ENCODE peak calls at places on chromosomes 13 and 19, in five cellular contexts. One of them, this sample, is unnamed.

GRCh38 chr13:45511310-45512147 is 46.8 kb downstream of the COG3 start:
- DNase-seq in ascending aorta: no peak
- DNase-seq in left ventricle myocardium inferior: no peak
- DNase-seq in tibial artery: no peak
- DNase-seq in activated CD8-positive, alpha-beta T cell treated with anti-CD3 and anti-CD28 coated beads for 36 hours: peak
- DNase-seq in this sample: peak

GRCh38 chr13:25874907-25875306 is 176.9 kb downstream of the SHISA2 start:
- DNase-seq in tibial artery: no peak
- DNase-seq in left ventricle myocardium inferior: no peak
- DNase-seq in activated CD8-positive, alpha-beta T cell treated with anti-CD3 and anti-CD28 coated beads for 36 hours: peak
- DNase-seq in ascending aorta: no peak
- DNase-seq in this sample: no peak

GRCh38 chr13:113533441-113533840 is 42.9 kb upstream of the DCUN1D2 start:
- DNase-seq in ascending aorta: no peak
- DNase-seq in tibial artery: peak
- DNase-seq in left ventricle myocardium inferior: no peak
- DNase-seq in activated CD8-positive, alpha-beta T cell treated with anti-CD3 and anti-CD28 coated beads for 36 hours: no peak
- DNase-seq in this sample: no peak

GRCh38 chr19:14732510-14732909 is 42.7 kb downstream of the ZNF333 start:
- DNase-seq in left ventricle myocardium inferior: no peak
- DNase-seq in tibial artery: no peak
- DNase-seq in activated CD8-positive, alpha-beta T cell treated with anti-CD3 and anti-CD28 coated beads for 36 hours: no peak
- DNase-seq in ascending aorta: no peak
- DNase-seq in this sample: no peak

GRCh38 chr13:45492538-45492937 is 27.8 kb downstream of the COG3 start:
- DNase-seq in ascending aorta: no peak
- DNase-seq in left ventricle myocardium inferior: no peak
- DNase-seq in activated CD8-positive, alpha-beta T cell treated with anti-CD3 and anti-CD28 coated beads for 36 hours: no peak
- DNase-seq in tibial artery: no peak
- DNase-seq in this sample: no peak

GRCh38 chr13:80249906-80250513 is 90.9 kb downstream of the SPRY2 start:
- DNase-seq in ascending aorta: no peak
- DNase-seq in activated CD8-positive, alpha-beta T cell treated with anti-CD3 and anti-CD28 coated beads for 36 hours: no peak
- DNase-seq in tibial artery: no peak
- DNase-seq in left ventricle myocardium inferior: no peak
- DNase-seq in this sample: no peak

GRCh38 chr13:99384468-99384867 is 77.3 kb upstream of the GPR183 start:
- DNase-seq in tibial artery: no peak
- DNase-seq in activated CD8-positive, alpha-beta T cell treated with anti-CD3 and anti-CD28 coated beads for 36 hours: peak
- DNase-seq in ascending aorta: peak
- DNase-seq in left ventricle myocardium inferior: no peak
- DNase-seq in this sample: no peak

GRCh38 chr13:30806784-30807183 is 71.4 kb downstream of the ALOX5AP start:
- DNase-seq in left ventricle myocardium inferior: no peak
- DNase-seq in tibial artery: no peak
- DNase-seq in activated CD8-positive, alpha-beta T cell treated with anti-CD3 and anti-CD28 coated beads for 36 hours: no peak
- DNase-seq in ascending aorta: no peak
- DNase-seq in this sample: no peak

GRCh38 chr13:95530178-95530577 is 22.3 kb upstream of the CLDN10 start:
- DNase-seq in left ventricle myocardium inferior: no peak
- DNase-seq in ascending aorta: no peak
- DNase-seq in activated CD8-positive, alpha-beta T cell treated with anti-CD3 and anti-CD28 coated beads for 36 hours: no peak
- DNase-seq in tibial artery: no peak
- DNase-seq in this sample: no peak

GRCh38 chr19:51059715-51060114 is 5.2 kb downstream of the KLK13 start:
- DNase-seq in ascending aorta: no peak
- DNase-seq in tibial artery: no peak
- DNase-seq in left ventricle myocardium inferior: no peak
- DNase-seq in activated CD8-positive, alpha-beta T cell treated with anti-CD3 and anti-CD28 coated beads for 36 hours: no peak
- DNase-seq in this sample: no peak

GRCh38 chr13:84137292-84137691 is 255.0 kb upstream of the SLITRK1 start:
- DNase-seq in left ventricle myocardium inferior: no peak
- DNase-seq in tibial artery: no peak
- DNase-seq in activated CD8-positive, alpha-beta T cell treated with anti-CD3 and anti-CD28 coated beads for 36 hours: peak
- DNase-seq in ascending aorta: no peak
- DNase-seq in this sample: peak

GRCh38 chr19:6232567-6232966 is 47.2 kb downstream of the MLLT1 start:
- DNase-seq in activated CD8-positive, alpha-beta T cell treated with anti-CD3 and anti-CD28 coated beads for 36 hours: no peak
- DNase-seq in tibial artery: no peak
- DNase-seq in left ventricle myocardium inferior: no peak
- DNase-seq in ascending aorta: no peak
- DNase-seq in this sample: no peak

GRCh38 chr13:76522083-76522755 is 364.0 kb downstream of the KCTD12 start:
- DNase-seq in left ventricle myocardium inferior: no peak
- DNase-seq in ascending aorta: no peak
- DNase-seq in tibial artery: no peak
- DNase-seq in activated CD8-positive, alpha-beta T cell treated with anti-CD3 and anti-CD28 coated beads for 36 hours: no peak
- DNase-seq in this sample: no peak

GRCh38 chr19:7636691-7637373 is at the start of gene STXBP2:
- DNase-seq in activated CD8-positive, alpha-beta T cell treated with anti-CD3 and anti-CD28 coated beads for 36 hours: peak
- DNase-seq in tibial artery: no peak
- DNase-seq in left ventricle myocardium inferior: peak
- DNase-seq in ascending aorta: peak
- DNase-seq in this sample: peak

GRCh38 chr13:92433386-92433785 is 793.2 kb upstream of the GPC6 start:
- DNase-seq in ascending aorta: no peak
- DNase-seq in activated CD8-positive, alpha-beta T cell treated with anti-CD3 and anti-CD28 coated beads for 36 hours: no peak
- DNase-seq in tibial artery: no peak
- DNase-seq in left ventricle myocardium inferior: no peak
- DNase-seq in this sample: no peak

GRCh38 chr19:12364391-12365093 is 941 bp downstream of the ZNF442 start:
- DNase-seq in tibial artery: peak
- DNase-seq in activated CD8-positive, alpha-beta T cell treated with anti-CD3 and anti-CD28 coated beads for 36 hours: peak
- DNase-seq in left ventricle myocardium inferior: peak
- DNase-seq in ascending aorta: peak
- DNase-seq in this sample: peak

GRCh38 chr19:29666634-29667389 is 1.6 kb downstream of the PLEKHF1 start:
- DNase-seq in ascending aorta: peak
- DNase-seq in tibial artery: peak
- DNase-seq in activated CD8-positive, alpha-beta T cell treated with anti-CD3 and anti-CD28 coated beads for 36 hours: peak
- DNase-seq in left ventricle myocardium inferior: peak
- DNase-seq in this sample: no peak

GRCh38 chr19:47110521-47111080 is 3.0 kb downstream of the ZC3H4 start:
- DNase-seq in activated CD8-positive, alpha-beta T cell treated with anti-CD3 and anti-CD28 coated beads for 36 hours: peak
- DNase-seq in ascending aorta: no peak
- DNase-seq in tibial artery: no peak
- DNase-seq in left ventricle myocardium inferior: no peak
- DNase-seq in this sample: no peak

GRCh38 chr13:39881383-39881782 is 225.9 kb downstream of the COG6 start:
- DNase-seq in ascending aorta: no peak
- DNase-seq in left ventricle myocardium inferior: no peak
- DNase-seq in tibial artery: no peak
- DNase-seq in activated CD8-positive, alpha-beta T cell treated with anti-CD3 and anti-CD28 coated beads for 36 hours: no peak
- DNase-seq in this sample: no peak

GRCh38 chr13:52600666-52601065 is 41.6 kb upstream of the HNRNPA1L2 start:
- DNase-seq in activated CD8-positive, alpha-beta T cell treated with anti-CD3 and anti-CD28 coated beads for 36 hours: no peak
- DNase-seq in tibial artery: no peak
- DNase-seq in ascending aorta: no peak
- DNase-seq in left ventricle myocardium inferior: no peak
- DNase-seq in this sample: peak

GRCh38 chr13:97223711-97224461 is 1.8 kb downstream of the MBNL2 start:
- DNase-seq in left ventricle myocardium inferior: peak
- DNase-seq in activated CD8-positive, alpha-beta T cell treated with anti-CD3 and anti-CD28 coated beads for 36 hours: peak
- DNase-seq in ascending aorta: peak
- DNase-seq in tibial artery: peak
- DNase-seq in this sample: no peak

GRCh38 chr13:52348081-52348480 is 57.9 kb downstream of the THSD1 start:
- DNase-seq in ascending aorta: no peak
- DNase-seq in tibial artery: no peak
- DNase-seq in left ventricle myocardium inferior: no peak
- DNase-seq in activated CD8-positive, alpha-beta T cell treated with anti-CD3 and anti-CD28 coated beads for 36 hours: no peak
- DNase-seq in this sample: no peak

GRCh38 chr13:46562581-46562980 is 9.6 kb downstream of the LRCH1 start:
- DNase-seq in activated CD8-positive, alpha-beta T cell treated with anti-CD3 and anti-CD28 coated beads for 36 hours: no peak
- DNase-seq in tibial artery: no peak
- DNase-seq in left ventricle myocardium inferior: no peak
- DNase-seq in ascending aorta: no peak
- DNase-seq in this sample: no peak

GRCh38 chr13:21668665-21669599 is 1.9 kb upstream of the FGF9 start:
- DNase-seq in activated CD8-positive, alpha-beta T cell treated with anti-CD3 and anti-CD28 coated beads for 36 hours: peak
- DNase-seq in left ventricle myocardium inferior: no peak
- DNase-seq in tibial artery: peak
- DNase-seq in ascending aorta: no peak
- DNase-seq in this sample: peak

GRCh38 chr19:46471116-46471733 is at the start of gene PNMA8A:
- DNase-seq in activated CD8-positive, alpha-beta T cell treated with anti-CD3 and anti-CD28 coated beads for 36 hours: no peak
- DNase-seq in left ventricle myocardium inferior: peak
- DNase-seq in tibial artery: peak
- DNase-seq in ascending aorta: peak
- DNase-seq in this sample: no peak

GRCh38 chr13:101325423-101325822 is 90.9 kb downstream of the NALCN start:
- DNase-seq in ascending aorta: no peak
- DNase-seq in activated CD8-positive, alpha-beta T cell treated with anti-CD3 and anti-CD28 coated beads for 36 hours: no peak
- DNase-seq in left ventricle myocardium inferior: no peak
- DNase-seq in tibial artery: no peak
- DNase-seq in this sample: no peak

GRCh38 chr19:38944981-38945506 is 14.3 kb downstream of the MRPS12 start:
- DNase-seq in tibial artery: no peak
- DNase-seq in activated CD8-positive, alpha-beta T cell treated with anti-CD3 and anti-CD28 coated beads for 36 hours: no peak
- DNase-seq in ascending aorta: no peak
- DNase-seq in left ventricle myocardium inferior: no peak
- DNase-seq in this sample: no peak

GRCh38 chr13:74115138-74115537 is 19.1 kb downstream of the KLF12 start:
- DNase-seq in tibial artery: no peak
- DNase-seq in activated CD8-positive, alpha-beta T cell treated with anti-CD3 and anti-CD28 coated beads for 36 hours: no peak
- DNase-seq in left ventricle myocardium inferior: no peak
- DNase-seq in ascending aorta: no peak
- DNase-seq in this sample: no peak

GRCh38 chr19:1261512-1261862 is 7.6 kb upstream of the CIRBP start:
- DNase-seq in ascending aorta: no peak
- DNase-seq in left ventricle myocardium inferior: no peak
- DNase-seq in activated CD8-positive, alpha-beta T cell treated with anti-CD3 and anti-CD28 coated beads for 36 hours: no peak
- DNase-seq in tibial artery: no peak
- DNase-seq in this sample: no peak
- TF ChIP-seq CTCF in ascending aorta: peak
- TF ChIP-seq CTCF in left ventricle myocardium inferior: peak
- TF ChIP-seq CTCF in activated CD8-positive, alpha-beta T cell treated with anti-CD3 and anti-CD28 coated beads for 36 hours: peak
- TF ChIP-seq CTCF in tibial artery: no peak
- TF ChIP-seq CTCF in this sample: no peak

GRCh38 chr13:35824395-35824794 is 306.8 kb downstream of the DCLK1 start:
- DNase-seq in tibial artery: no peak
- DNase-seq in left ventricle myocardium inferior: no peak
- DNase-seq in activated CD8-positive, alpha-beta T cell treated with anti-CD3 and anti-CD28 coated beads for 36 hours: no peak
- DNase-seq in ascending aorta: no peak
- DNase-seq in this sample: no peak

GRCh38 chr13:35817642-35818576 is 313.3 kb downstream of the DCLK1 start:
- DNase-seq in activated CD8-positive, alpha-beta T cell treated with anti-CD3 and anti-CD28 coated beads for 36 hours: no peak
- DNase-seq in tibial artery: no peak
- DNase-seq in left ventricle myocardium inferior: no peak
- DNase-seq in ascending aorta: no peak
- DNase-seq in this sample: no peak

GRCh38 chr13:35822666-35823065 is 308.5 kb downstream of the DCLK1 start:
- DNase-seq in activated CD8-positive, alpha-beta T cell treated with anti-CD3 and anti-CD28 coated beads for 36 hours: no peak
- DNase-seq in ascending aorta: no peak
- DNase-seq in left ventricle myocardium inferior: no peak
- DNase-seq in tibial artery: no peak
- DNase-seq in this sample: no peak

GRCh38 chr13:35814573-35814972 is 316.6 kb downstream of the DCLK1 start:
- DNase-seq in activated CD8-positive, alpha-beta T cell treated with anti-CD3 and anti-CD28 coated beads for 36 hours: no peak
- DNase-seq in tibial artery: no peak
- DNase-seq in ascending aorta: no peak
- DNase-seq in left ventricle myocardium inferior: no peak
- DNase-seq in this sample: no peak

GRCh38 chr13:35818577-35819165 is 312.5 kb downstream of the DCLK1 start:
- DNase-seq in left ventricle myocardium inferior: no peak
- DNase-seq in ascending aorta: no peak
- DNase-seq in activated CD8-positive, alpha-beta T cell treated with anti-CD3 and anti-CD28 coated beads for 36 hours: no peak
- DNase-seq in tibial artery: no peak
- DNase-seq in this sample: peak
- TF ChIP-seq CTCF in left ventricle myocardium inferior: peak
- TF ChIP-seq CTCF in ascending aorta: peak
- TF ChIP-seq CTCF in activated CD8-positive, alpha-beta T cell treated with anti-CD3 and anti-CD28 coated beads for 36 hours: peak
- TF ChIP-seq CTCF in tibial artery: peak
- TF ChIP-seq CTCF in this sample: peak

DNA sequence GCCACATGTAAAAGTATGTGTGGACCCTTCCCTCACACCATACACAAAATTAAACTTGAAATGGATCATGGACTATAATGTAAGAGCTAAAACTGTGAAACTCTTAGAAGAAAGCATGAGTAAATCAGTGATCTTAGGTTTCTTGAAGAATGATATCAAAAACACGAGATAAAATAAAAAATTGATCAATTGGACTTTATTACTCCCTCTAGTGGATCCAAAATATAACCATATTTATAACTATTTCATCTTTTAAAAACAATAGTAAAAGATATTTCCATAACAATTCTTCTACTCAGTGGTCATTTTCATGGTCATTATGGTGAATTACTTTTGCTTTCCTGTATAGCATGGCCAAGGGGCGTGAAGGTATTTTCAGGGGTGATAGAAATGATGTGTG is 174.6 kb upstream of the LSM14A start:
- DNase-seq in ascending aorta: no peak
- DNase-seq in activated CD8-positive, alpha-beta T cell treated with anti-CD3 and anti-CD28 coated beads for 36 hours: no peak
- DNase-seq in left ventricle myocardium inferior: no peak
- DNase-seq in tibial artery: no peak
- DNase-seq in this sample: no peak
- TF ChIP-seq CTCF in ascending aorta: no peak
- TF ChIP-seq CTCF in activated CD8-positive, alpha-beta T cell treated with anti-CD3 and anti-CD28 coated beads for 36 hours: no peak
- TF ChIP-seq CTCF in left ventricle myocardium inferior: peak
- TF ChIP-seq CTCF in tibial artery: no peak
- TF ChIP-seq CTCF in this sample: no peak

GRCh38 chr19:33293255-33294057 is 8.9 kb downstream of the CEBPA start:
- DNase-seq in ascending aorta: no peak
- DNase-seq in activated CD8-positive, alpha-beta T cell treated with anti-CD3 and anti-CD28 coated beads for 36 hours: no peak
- DNase-seq in left ventricle myocardium inferior: no peak
- DNase-seq in tibial artery: no peak
- DNase-seq in this sample: no peak
- TF ChIP-seq CTCF in ascending aorta: no peak
- TF ChIP-seq CTCF in activated CD8-positive, alpha-beta T cell treated with anti-CD3 and anti-CD28 coated beads for 36 hours: no peak
- TF ChIP-seq CTCF in left ventricle myocardium inferior: no peak
- TF ChIP-seq CTCF in tibial artery: no peak
- TF ChIP-seq CTCF in this sample: no peak

GRCh38 chr19:49939721-49940481 is 10.6 kb upstream of the NUP62 start:
- DNase-seq in left ventricle myocardium inferior: no peak
- DNase-seq in activated CD8-positive, alpha-beta T cell treated with anti-CD3 and anti-CD28 coated beads for 36 hours: peak
- DNase-seq in tibial artery: no peak
- DNase-seq in ascending aorta: no peak
- DNase-seq in this sample: no peak
- TF ChIP-seq CTCF in left ventricle myocardium inferior: no peak
- TF ChIP-seq CTCF in activated CD8-positive, alpha-beta T cell treated with anti-CD3 and anti-CD28 coated beads for 36 hours: peak
- TF ChIP-seq CTCF in tibial artery: no peak
- TF ChIP-seq CTCF in ascending aorta: no peak
- TF ChIP-seq CTCF in this sample: no peak

GRCh38 chr13:29454931-29455481 is 140.5 kb downstream of the SLC7A1 start:
- DNase-seq in activated CD8-positive, alpha-beta T cell treated with anti-CD3 and anti-CD28 coated beads for 36 hours: peak
- DNase-seq in tibial artery: no peak
- DNase-seq in left ventricle myocardium inferior: no peak
- DNase-seq in ascending aorta: no peak
- DNase-seq in this sample: peak
- TF ChIP-seq CTCF in activated CD8-positive, alpha-beta T cell treated with anti-CD3 and anti-CD28 coated beads for 36 hours: peak
- TF ChIP-seq CTCF in tibial artery: no peak
- TF ChIP-seq CTCF in left ventricle myocardium inferior: peak
- TF ChIP-seq CTCF in ascending aorta: no peak
- TF ChIP-seq CTCF in this sample: peak

GRCh38 chr19:28155265-28155664 is 1057.7 kb downstream of the UQCRFS1 start:
- DNase-seq in ascending aorta: no peak
- DNase-seq in left ventricle myocardium inferior: no peak
- DNase-seq in tibial artery: no peak
- DNase-seq in activated CD8-positive, alpha-beta T cell treated with anti-CD3 and anti-CD28 coated beads for 36 hours: no peak
- DNase-seq in this sample: no peak
- TF ChIP-seq CTCF in ascending aorta: no peak
- TF ChIP-seq CTCF in left ventricle myocardium inferior: no peak
- TF ChIP-seq CTCF in tibial artery: no peak
- TF ChIP-seq CTCF in activated CD8-positive, alpha-beta T cell treated with anti-CD3 and anti-CD28 coated beads for 36 hours: no peak
- TF ChIP-seq CTCF in this sample: no peak